ENCODE peak calls at places on chromosome 6, in ten cellular contexts. O is upper lobe of left lung; D is CD8-positive, alpha-beta T cell; S is aorta; J is cardiac muscle cell; Z is endothelial cell of umbilical vein; X is Karpas-422; A is GM12878; F is fibroblast of lung; G is upper lobe of right lung. N is an unnamed sample.

GRCh38 chr6:150055131-150055530 is 13.8 kb downstream of the ULBP3 start:
- DNase-seq in O (no peak), D (no peak), S (no peak), J (no peak), Z (no peak), X (no peak), A (no peak), F (no peak), G (no peak), N (no peak)

GRCh38 chr6:37433657-37434271 is 743 bp downstream of the CMTR1 start:
- DNase-seq in O (no peak), D (no peak), S (no peak), J (no peak), Z (no peak), X (peak; percentile 71), A (peak; percentile 31), F (peak; percentile 19), G (no peak), N (no peak)

GRCh38 chr6:152240983-152241766 is 396.0 kb downstream of the SYNE1 start:
- DNase-seq in O (no peak), D (no peak), S (no peak), J (no peak), Z (no peak), X (no peak), A (no peak), F (no peak), G (no peak), N (no peak)

GRCh38 chr6:43940393-43941087 is 170.5 kb downstream of the VEGFA start:
- DNase-seq in O (no peak), D (no peak), S (peak; percentile 58), J (no peak), Z (no peak), X (no peak), A (no peak), F (no peak), G (no peak), N (no peak)

GRCh38 chr6:132931937-132932336 is 117.6 kb downstream of the RPS12 start:
- DNase-seq in O (peak; percentile 24), D (no peak), S (no peak), J (no peak), Z (peak; percentile 4), X (no peak), A (no peak), F (peak; percentile 84), G (no peak), N (no peak)

GRCh38 chr6:14713008-14713452 is 532.8 kb upstream of the JARID2 start:
- DNase-seq in O (no peak), D (no peak), S (no peak), J (no peak), Z (no peak), X (no peak), A (no peak), F (peak; percentile 70), G (no peak), N (no peak)

GRCh38 chr6:31740397-31741223 is 805 bp downstream of the MSH5 start:
- DNase-seq in O (peak; percentile 82), D (no peak), S (no peak), J (no peak), Z (no peak), X (peak; percentile 95), A (no peak), F (no peak), G (peak; percentile 81), N (no peak)

GRCh38 chr6:841569-841968 is 148.6 kb upstream of the EXOC2 start:
- DNase-seq in O (no peak), D (no peak), S (no peak), J (no peak), Z (no peak), X (no peak), A (no peak), F (no peak), G (no peak), N (no peak)

GRCh38 chr6:38225766-38226165 is 406.2 kb downstream of the ZFAND3 start:
- DNase-seq in O (no peak), D (no peak), S (no peak), J (no peak), Z (no peak), X (no peak), A (no peak), F (no peak), G (no peak), N (no peak)

GRCh38 chr6:117585647-117586046 is 16.7 kb downstream of the GOPC start:
- DNase-seq in O (no peak), D (no peak), S (no peak), J (no peak), Z (no peak), X (no peak), A (no peak), F (no peak), G (no peak), N (no peak)

GRCh38 chr6:117976030-117976651 is 69.1 kb downstream of the SLC35F1 start:
- DNase-seq in O (no peak), D (no peak), S (no peak), J (peak; percentile 81), Z (peak; percentile 48), X (peak; percentile 83), A (no peak), F (peak; percentile 55), G (no peak), N (no peak)

GRCh38 chr6:10722820-10723651 is at the start of gene TMEM14C:
- DNase-seq in O (peak; percentile 98), D (peak; percentile 81), S (peak; percentile 100), J (peak; percentile 100), Z (peak; percentile 98), X (peak; percentile 97), A (peak; percentile 71), F (peak; percentile 99), G (peak; percentile 100), N (peak; percentile 99)

GRCh38 chr6:10725046-10725445 is 2.2 kb downstream of the TMEM14C start:
- DNase-seq in O (no peak), D (no peak), S (no peak), J (peak; percentile 35), Z (no peak), X (no peak), A (no peak), F (no peak), G (no peak), N (no peak)

GRCh38 chr6:10722570-10722819 is 375 bp upstream of the TMEM14C start:
- DNase-seq in O (no peak), D (no peak), S (no peak), J (no peak), Z (no peak), X (no peak), A (no peak), F (no peak), G (no peak), N (no peak)

GRCh38 chr6:10721850-10722569 is 860 bp upstream of the TMEM14C start:
- DNase-seq in O (no peak), D (no peak), S (no peak), J (no peak), Z (no peak), X (no peak), A (no peak), F (no peak), G (no peak), N (no peak)

DNA sequence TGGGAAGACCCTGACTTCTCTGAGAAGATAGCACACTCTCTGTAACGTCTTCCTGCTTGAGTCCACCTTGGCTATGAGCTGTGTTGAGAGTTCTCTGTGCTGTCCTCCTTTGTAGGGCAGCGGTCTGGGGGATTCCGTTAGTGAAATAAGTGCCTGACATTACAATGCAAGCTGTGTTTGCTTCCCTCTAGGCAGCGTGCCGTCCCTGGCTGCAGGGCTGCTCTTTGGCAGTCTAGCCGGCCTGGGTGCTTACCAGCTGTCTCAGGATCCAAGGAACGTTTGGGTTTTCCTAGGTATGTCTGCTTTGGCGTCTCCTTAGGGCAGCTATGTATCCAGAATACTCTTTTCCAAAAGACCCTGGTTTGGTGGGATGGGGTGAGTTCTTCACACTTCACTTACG is 2.8 kb downstream of the TMEM14C start:
- DNase-seq in O (no peak), D (no peak), S (no peak), J (no peak), Z (no peak), X (no peak), A (no peak), F (no peak), G (no peak), N (no peak)
- H3K36me3 ChIP-seq in O (peaks cover 2% of the 10 kb centered on the region), D (peaks cover 5% of the 10 kb centered on the region), S (no peaks in the 10 kb centered on the region), J (peaks cover 11% of the 10 kb centered on the region), Z (no peaks in the 10 kb centered on the region), X (peaks cover 16% of the 10 kb centered on the region), A (peaks cover 3% of the 10 kb centered on the region), F (peaks cover 2% of the 10 kb centered on the region), G (peaks cover 53% of the 10 kb centered on the region), N (peaks cover 44% of the 10 kb centered on the region)

DNA sequence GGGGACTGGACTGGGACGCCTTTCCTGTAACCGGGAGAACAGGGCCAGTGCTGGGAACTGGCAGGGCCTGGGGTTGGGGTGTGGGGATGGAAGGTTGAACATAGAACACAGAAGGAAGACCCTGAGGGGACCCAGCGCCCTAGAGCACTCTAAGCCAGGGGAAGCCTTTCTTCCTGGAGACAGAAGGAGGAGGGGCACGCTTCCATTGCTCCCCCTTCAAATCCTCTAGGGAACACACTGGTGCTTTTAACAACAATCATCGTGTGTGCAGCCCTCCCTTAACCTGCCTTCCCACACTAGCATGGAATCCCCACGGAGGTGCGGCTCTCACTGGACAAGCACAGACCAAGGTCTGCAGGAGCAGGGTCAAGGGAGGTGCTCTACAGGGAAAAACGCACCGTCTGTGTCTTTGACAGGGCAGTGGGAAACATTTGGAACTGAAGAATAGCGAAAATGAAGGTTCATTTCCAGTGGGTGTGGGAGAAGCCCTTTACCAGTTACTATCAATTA is 527.0 kb downstream of the QKI start:
- DNase-seq in O (no peak), D (no peak), S (no peak), J (no peak), Z (no peak), X (no peak), A (no peak), F (no peak), G (no peak), N (no peak)
- H3K4me1 ChIP-seq in O (no peaks in the 10 kb centered on the region), D (no peaks in the 10 kb centered on the region), S (no peaks in the 10 kb centered on the region), J (no peaks in the 10 kb centered on the region), Z (no peaks in the 10 kb centered on the region), X (no peaks in the 10 kb centered on the region), A (no peaks in the 10 kb centered on the region), F (peaks cover 2% of the 10 kb centered on the region), G (no peaks in the 10 kb centered on the region), N (no peaks in the 10 kb centered on the region)

GRCh38 chr6:112184996-112185395 is 69.4 kb downstream of the LAMA4 start:
- DNase-seq in O (no peak), D (no peak), S (no peak), J (no peak), Z (no peak), X (no peak), A (no peak), F (no peak), G (no peak), N (no peak)
- H3K4me3 ChIP-seq in O (no peak overlapping the region), D (no peak overlapping the region), S (no peak overlapping the region), J (no peak overlapping the region), Z (no peak overlapping the region), X (no peak overlapping the region), A (no peak overlapping the region), F (no peak overlapping the region), G (no peak overlapping the region), N (no peak overlapping the region)

DNA sequence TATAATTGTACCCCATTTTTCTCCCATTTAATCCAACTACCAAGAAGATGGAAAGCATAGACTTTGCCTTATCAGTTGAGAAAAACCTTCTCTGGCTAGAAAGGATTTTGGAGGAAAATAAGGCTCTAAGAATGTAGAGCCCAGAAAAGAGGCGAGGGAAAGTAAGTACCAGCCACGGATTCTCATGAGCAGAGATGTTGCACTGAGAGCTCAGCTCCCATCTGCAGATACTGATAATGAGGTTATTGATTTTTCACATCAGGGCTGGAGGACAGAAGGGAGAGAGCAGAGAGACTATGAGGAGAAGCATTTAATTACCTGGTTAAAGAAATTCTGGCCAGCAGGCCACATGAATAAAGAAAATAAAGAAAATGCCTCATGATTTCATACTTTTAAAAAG is 104.4 kb upstream of the FAM184A start:
- DNase-seq in O (no peak), D (no peak), S (no peak), J (no peak), Z (no peak), X (no peak), A (no peak), F (no peak), G (no peak), N (no peak)
- H3K36me3 ChIP-seq in O (no peaks in the 10 kb centered on the region), D (no peaks in the 10 kb centered on the region), S (no peaks in the 10 kb centered on the region), J (peaks cover 14% of the 10 kb centered on the region), Z (no peaks in the 10 kb centered on the region), X (no peaks in the 10 kb centered on the region), A (no peaks in the 10 kb centered on the region), F (no peaks in the 10 kb centered on the region), G (peaks cover 56% of the 10 kb centered on the region), N (peaks cover 57% of the 10 kb centered on the region)